ENCODE peak calls at places on chromosomes 5 and 9, in seven cellular contexts. One of them, this sample, is unnamed.
A peak's percentile ranks its signal among the peaks of the same experiment; 100 is the strongest.

GRCh38 chr5:16757989-16758501 is 141.2 kb upstream of the RETREG1 start:
- DNase-seq in AG09309: no peak
- DNase-seq in CD8-positive, alpha-beta T cell: no peak
- DNase-seq in mucosa of descending colon: no peak
- DNase-seq in cardiac fibroblast: no peak
- DNase-seq in uterus: no peak
- DNase-seq in lower lobe of right lung: no peak
- DNase-seq in this sample: no peak

GRCh38 chr5:151082274-151082902 is 1.6 kb upstream of the TNIP1 start:
- DNase-seq in AG09309: no peak
- DNase-seq in CD8-positive, alpha-beta T cell: no peak
- DNase-seq in mucosa of descending colon: peak; percentile 76
- DNase-seq in cardiac fibroblast: no peak
- DNase-seq in uterus: no peak
- DNase-seq in lower lobe of right lung: no peak
- DNase-seq in this sample: no peak

GRCh38 chr5:131988601-131989000 is 22.9 kb downstream of the ACSL6 start:
- DNase-seq in AG09309: no peak
- DNase-seq in CD8-positive, alpha-beta T cell: no peak
- DNase-seq in mucosa of descending colon: no peak
- DNase-seq in cardiac fibroblast: no peak
- DNase-seq in uterus: no peak
- DNase-seq in lower lobe of right lung: peak; percentile 17
- DNase-seq in this sample: no peak

GRCh38 chr5:68420476-68421344 is 205.2 kb downstream of the PIK3R1 start:
- DNase-seq in AG09309: no peak
- DNase-seq in CD8-positive, alpha-beta T cell: no peak
- DNase-seq in mucosa of descending colon: peak; percentile 34
- DNase-seq in cardiac fibroblast: no peak
- DNase-seq in uterus: no peak
- DNase-seq in lower lobe of right lung: peak; percentile 47
- DNase-seq in this sample: no peak

GRCh38 chr9:99411068-99411467 is 189.0 kb downstream of the SEC61B start:
- DNase-seq in AG09309: no peak
- DNase-seq in CD8-positive, alpha-beta T cell: no peak
- DNase-seq in mucosa of descending colon: no peak
- DNase-seq in cardiac fibroblast: no peak
- DNase-seq in uterus: no peak
- DNase-seq in lower lobe of right lung: no peak
- DNase-seq in this sample: no peak

GRCh38 chr9:126119731-126120130 is 206.9 kb upstream of the MVB12B start:
- DNase-seq in AG09309: no peak
- DNase-seq in CD8-positive, alpha-beta T cell: no peak
- DNase-seq in mucosa of descending colon: no peak
- DNase-seq in cardiac fibroblast: no peak
- DNase-seq in uterus: no peak
- DNase-seq in lower lobe of right lung: no peak
- DNase-seq in this sample: peak; percentile 64

GRCh38 chr9:134571946-134572914 is 69.4 kb upstream of the COL5A1 start:
- DNase-seq in AG09309: no peak
- DNase-seq in CD8-positive, alpha-beta T cell: peak; percentile 9
- DNase-seq in mucosa of descending colon: no peak
- DNase-seq in cardiac fibroblast: no peak
- DNase-seq in uterus: peak; percentile 6
- DNase-seq in lower lobe of right lung: peak; percentile 28
- DNase-seq in this sample: peak; percentile 67

GRCh38 chr5:164013077-164013670 is 507.8 kb downstream of the MAT2B start:
- DNase-seq in AG09309: peak; percentile 41
- DNase-seq in CD8-positive, alpha-beta T cell: peak; percentile 13
- DNase-seq in mucosa of descending colon: peak; percentile 85
- DNase-seq in cardiac fibroblast: peak; percentile 88
- DNase-seq in uterus: no peak
- DNase-seq in lower lobe of right lung: no peak
- DNase-seq in this sample: no peak

GRCh38 chr5:168600409-168600808 is 21.2 kb upstream of the PANK3 start:
- DNase-seq in AG09309: no peak
- DNase-seq in CD8-positive, alpha-beta T cell: no peak
- DNase-seq in mucosa of descending colon: peak; percentile 73
- DNase-seq in cardiac fibroblast: peak; percentile 39
- DNase-seq in uterus: no peak
- DNase-seq in lower lobe of right lung: no peak
- DNase-seq in this sample: no peak

GRCh38 chr5:56291058-56291404 is 57.9 kb upstream of the ANKRD55 start:
- DNase-seq in AG09309: no peak
- DNase-seq in CD8-positive, alpha-beta T cell: no peak
- DNase-seq in mucosa of descending colon: no peak
- DNase-seq in cardiac fibroblast: no peak
- DNase-seq in uterus: no peak
- DNase-seq in lower lobe of right lung: no peak
- DNase-seq in this sample: no peak

GRCh38 chr9:133282454-133283238 is 7.6 kb upstream of the ABO start:
- DNase-seq in AG09309: no peak
- DNase-seq in CD8-positive, alpha-beta T cell: no peak
- DNase-seq in mucosa of descending colon: peak; percentile 75
- DNase-seq in cardiac fibroblast: no peak
- DNase-seq in uterus: no peak
- DNase-seq in lower lobe of right lung: no peak
- DNase-seq in this sample: peak; percentile 32

GRCh38 chr9:109734814-109735213 is 45.2 kb upstream of the PALM2AKAP2 start:
- DNase-seq in AG09309: no peak
- DNase-seq in CD8-positive, alpha-beta T cell: no peak
- DNase-seq in mucosa of descending colon: no peak
- DNase-seq in cardiac fibroblast: no peak
- DNase-seq in uterus: no peak
- DNase-seq in lower lobe of right lung: no peak
- DNase-seq in this sample: no peak

DNA sequence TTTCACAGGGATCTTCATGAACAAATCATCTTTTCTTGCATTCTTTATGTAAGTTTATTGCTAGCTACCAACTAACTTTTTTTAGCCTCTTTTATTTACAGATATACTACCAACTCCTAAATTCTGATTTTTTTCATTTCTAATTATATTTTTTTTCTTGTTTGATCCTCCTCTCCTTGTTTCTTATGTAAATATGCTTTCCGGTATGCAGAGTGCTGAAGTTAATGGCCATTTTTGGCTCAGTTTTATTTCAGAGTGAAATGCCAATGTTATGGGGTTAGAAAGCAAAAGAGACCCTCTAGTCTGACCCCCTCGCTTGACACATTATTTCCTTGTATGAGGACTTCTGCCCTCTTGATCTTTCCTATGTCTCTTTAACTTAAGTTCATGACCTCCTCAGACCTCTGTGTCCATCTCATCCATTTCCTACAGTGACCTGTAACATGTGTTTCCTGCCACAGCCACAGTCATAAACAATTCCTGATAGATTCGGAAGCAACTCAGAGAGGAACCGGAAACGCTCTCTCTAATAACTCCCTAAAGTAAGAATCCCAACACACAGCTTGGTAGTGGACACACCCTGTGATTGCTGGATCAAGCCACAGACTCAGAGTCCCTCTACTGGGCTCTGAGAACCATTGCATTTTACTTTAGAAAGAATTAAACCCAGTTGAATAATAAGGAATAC is 42.9 kb upstream of the AFAP1L1 start:
- DNase-seq in AG09309: peak; percentile 77
- DNase-seq in CD8-positive, alpha-beta T cell: no peak
- DNase-seq in mucosa of descending colon: peak; percentile 45
- DNase-seq in cardiac fibroblast: peak; percentile 95
- DNase-seq in uterus: peak; percentile 34
- DNase-seq in lower lobe of right lung: no peak
- DNase-seq in this sample: no peak
- TF ChIP-seq CTCF in AG09309: peak; percentile 85
- TF ChIP-seq CTCF in CD8-positive, alpha-beta T cell: no peak
- TF ChIP-seq CTCF in mucosa of descending colon: peak; percentile 44
- TF ChIP-seq CTCF in cardiac fibroblast: peak; percentile 81
- TF ChIP-seq CTCF in uterus: peak; percentile 76
- TF ChIP-seq CTCF in lower lobe of right lung: peak; percentile 75
- TF ChIP-seq CTCF in this sample: peak; percentile 69

GRCh38 chr5:14863105-14863504 is 8.5 kb downstream of the ANKH start:
- DNase-seq in AG09309: no peak
- DNase-seq in CD8-positive, alpha-beta T cell: no peak
- DNase-seq in mucosa of descending colon: no peak
- DNase-seq in cardiac fibroblast: no peak
- DNase-seq in uterus: no peak
- DNase-seq in lower lobe of right lung: no peak
- DNase-seq in this sample: no peak
- TF ChIP-seq CTCF in AG09309: no peak
- TF ChIP-seq CTCF in CD8-positive, alpha-beta T cell: no peak
- TF ChIP-seq CTCF in mucosa of descending colon: no peak
- TF ChIP-seq CTCF in cardiac fibroblast: no peak
- TF ChIP-seq CTCF in uterus: no peak
- TF ChIP-seq CTCF in lower lobe of right lung: no peak
- TF ChIP-seq CTCF in this sample: no peak

GRCh38 chr5:58477760-58478159 is 13.5 kb upstream of the GAPT start:
- DNase-seq in AG09309: no peak
- DNase-seq in CD8-positive, alpha-beta T cell: no peak
- DNase-seq in mucosa of descending colon: peak; percentile 7
- DNase-seq in cardiac fibroblast: peak; percentile 8
- DNase-seq in uterus: no peak
- DNase-seq in lower lobe of right lung: no peak
- DNase-seq in this sample: no peak
- TF ChIP-seq CTCF in AG09309: no peak
- TF ChIP-seq CTCF in CD8-positive, alpha-beta T cell: no peak
- TF ChIP-seq CTCF in mucosa of descending colon: no peak
- TF ChIP-seq CTCF in cardiac fibroblast: no peak
- TF ChIP-seq CTCF in uterus: no peak
- TF ChIP-seq CTCF in lower lobe of right lung: no peak
- TF ChIP-seq CTCF in this sample: peak; percentile 49

GRCh38 chr5:125117556-125117955 is 371.1 kb upstream of the ZNF608 start:
- DNase-seq in AG09309: peak; percentile 47
- DNase-seq in CD8-positive, alpha-beta T cell: no peak
- DNase-seq in mucosa of descending colon: no peak
- DNase-seq in cardiac fibroblast: no peak
- DNase-seq in uterus: no peak
- DNase-seq in lower lobe of right lung: no peak
- DNase-seq in this sample: no peak
- TF ChIP-seq CTCF in AG09309: no peak
- TF ChIP-seq CTCF in CD8-positive, alpha-beta T cell: no peak
- TF ChIP-seq CTCF in mucosa of descending colon: no peak
- TF ChIP-seq CTCF in cardiac fibroblast: no peak
- TF ChIP-seq CTCF in uterus: no peak
- TF ChIP-seq CTCF in lower lobe of right lung: no peak
- TF ChIP-seq CTCF in this sample: no peak

GRCh38 chr9:124551472-124552339 is 44.5 kb upstream of the NR5A1 start:
- DNase-seq in AG09309: no peak
- DNase-seq in CD8-positive, alpha-beta T cell: peak; percentile 17
- DNase-seq in mucosa of descending colon: peak; percentile 66
- DNase-seq in cardiac fibroblast: peak; percentile 67
- DNase-seq in uterus: no peak
- DNase-seq in lower lobe of right lung: peak; percentile 53
- DNase-seq in this sample: no peak
- TF ChIP-seq CTCF in AG09309: peak; percentile 88
- TF ChIP-seq CTCF in CD8-positive, alpha-beta T cell: peak; percentile 32
- TF ChIP-seq CTCF in mucosa of descending colon: peak; percentile 12
- TF ChIP-seq CTCF in cardiac fibroblast: peak; percentile 72
- TF ChIP-seq CTCF in uterus: no peak
- TF ChIP-seq CTCF in lower lobe of right lung: peak; percentile 51
- TF ChIP-seq CTCF in this sample: peak; percentile 88

GRCh38 chr5:141343242-141343952 is at the start of gene PCDHGA3:
- DNase-seq in AG09309: no peak
- DNase-seq in CD8-positive, alpha-beta T cell: no peak
- DNase-seq in mucosa of descending colon: no peak
- DNase-seq in cardiac fibroblast: peak; percentile 59
- DNase-seq in uterus: no peak
- DNase-seq in lower lobe of right lung: no peak
- DNase-seq in this sample: no peak
- TF ChIP-seq CTCF in AG09309: peak; percentile 61
- TF ChIP-seq CTCF in CD8-positive, alpha-beta T cell: no peak
- TF ChIP-seq CTCF in mucosa of descending colon: no peak
- TF ChIP-seq CTCF in cardiac fibroblast: peak; percentile 46
- TF ChIP-seq CTCF in uterus: no peak
- TF ChIP-seq CTCF in lower lobe of right lung: peak; percentile 22
- TF ChIP-seq CTCF in this sample: no peak

DNA sequence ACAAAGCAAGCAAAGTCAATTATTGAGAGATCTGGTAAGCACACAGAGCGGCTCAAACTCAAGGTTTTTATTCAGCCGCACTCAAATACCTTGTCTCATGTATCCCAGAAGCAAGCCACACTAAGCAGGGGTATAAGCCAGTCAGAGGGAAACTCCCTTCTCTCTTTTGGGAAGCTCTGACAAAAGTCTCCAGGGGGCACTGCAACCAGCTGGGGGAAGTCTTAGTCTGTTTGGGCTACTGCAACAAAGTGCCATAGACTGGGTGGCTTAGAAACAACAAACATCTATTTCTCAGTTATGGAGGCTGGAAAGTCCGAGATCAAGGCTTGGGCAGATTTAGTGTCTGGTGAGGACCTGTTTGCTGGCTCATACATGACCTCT is 246.0 kb downstream of the ENC1 start:
- DNase-seq in AG09309: no peak
- DNase-seq in CD8-positive, alpha-beta T cell: no peak
- DNase-seq in mucosa of descending colon: no peak
- DNase-seq in cardiac fibroblast: no peak
- DNase-seq in uterus: no peak
- DNase-seq in lower lobe of right lung: no peak
- DNase-seq in this sample: no peak
- TF ChIP-seq CTCF in AG09309: peak; percentile 5
- TF ChIP-seq CTCF in CD8-positive, alpha-beta T cell: no peak
- TF ChIP-seq CTCF in mucosa of descending colon: no peak
- TF ChIP-seq CTCF in cardiac fibroblast: peak; percentile 20
- TF ChIP-seq CTCF in uterus: no peak
- TF ChIP-seq CTCF in lower lobe of right lung: no peak
- TF ChIP-seq CTCF in this sample: peak; percentile 12

DNA sequence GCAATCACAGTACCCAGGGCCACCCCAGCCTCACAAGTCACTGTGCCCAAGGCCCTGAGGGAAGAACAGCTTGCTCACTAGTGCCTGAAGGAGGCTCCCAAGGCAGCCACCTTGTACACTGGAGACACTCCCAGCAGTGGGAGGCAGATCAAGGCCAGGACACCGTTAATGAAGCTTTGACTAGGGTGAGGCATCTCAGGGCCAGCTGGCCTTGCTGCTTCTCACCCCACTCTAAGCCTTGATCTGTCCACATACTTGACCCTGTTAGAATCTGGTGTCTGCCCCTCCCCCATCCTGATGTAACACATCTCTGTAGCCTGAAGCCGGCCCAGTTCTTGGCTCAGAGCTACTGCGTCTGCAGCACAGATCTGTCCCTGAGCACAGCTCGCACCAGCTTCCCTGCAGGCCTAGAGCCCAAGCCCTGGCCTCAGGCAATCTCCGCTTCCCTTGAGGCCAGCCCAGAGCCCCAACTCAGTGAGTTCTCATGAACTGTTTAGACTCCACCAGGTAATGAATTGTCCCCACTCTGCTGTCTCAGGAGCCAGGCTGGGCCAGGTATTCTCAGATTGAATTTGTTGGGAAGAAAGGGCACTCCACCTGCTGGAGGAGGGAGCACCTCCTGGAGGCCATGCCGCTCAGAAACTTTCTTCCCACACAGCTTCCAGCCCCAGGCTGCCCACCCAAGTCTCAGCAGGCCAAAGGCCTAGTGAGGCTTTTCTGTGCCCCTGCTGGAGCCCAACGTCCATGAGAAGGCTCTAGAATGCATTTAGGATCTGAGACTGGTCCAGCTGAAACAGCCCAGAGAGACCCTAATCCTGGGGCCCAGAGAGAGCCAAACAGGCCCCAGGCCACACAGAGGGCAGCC is 13.4 kb upstream of the JADE2 start:
- DNase-seq in AG09309: no peak
- DNase-seq in CD8-positive, alpha-beta T cell: no peak
- DNase-seq in mucosa of descending colon: peak; percentile 73
- DNase-seq in cardiac fibroblast: peak; percentile 86
- DNase-seq in uterus: peak; percentile 81
- DNase-seq in lower lobe of right lung: peak; percentile 72
- DNase-seq in this sample: no peak
- TF ChIP-seq CTCF in AG09309: no peak
- TF ChIP-seq CTCF in CD8-positive, alpha-beta T cell: no peak
- TF ChIP-seq CTCF in mucosa of descending colon: no peak
- TF ChIP-seq CTCF in cardiac fibroblast: no peak
- TF ChIP-seq CTCF in uterus: peak; percentile 21
- TF ChIP-seq CTCF in lower lobe of right lung: peak; percentile 23
- TF ChIP-seq CTCF in this sample: no peak

This sample was measured in osteocyte.